ENCODE peak calls at places on chromosomes 7 and 10, in five cellular contexts. One of them, this sample, is unnamed.

GRCh38 chr10:104351919-104352318 is 1.7 kb upstream of the CFAP58 start:
- DNase-seq in fibroblast of lung: no peak
- DNase-seq in mucosa of descending colon: no peak
- DNase-seq in A549: no peak
- DNase-seq in adipocyte: no peak
- DNase-seq in this sample: no peak

GRCh38 chr7:55230014-55230413 is 135.1 kb upstream of the LANCL2 start:
- DNase-seq in A549: no peak
- DNase-seq in adipocyte: no peak
- DNase-seq in mucosa of descending colon: no peak
- DNase-seq in fibroblast of lung: no peak
- DNase-seq in this sample: no peak

GRCh38 chr7:16062269-16062668 is 359.1 kb downstream of the CRPPA start:
- DNase-seq in adipocyte: peak
- DNase-seq in mucosa of descending colon: no peak
- DNase-seq in A549: no peak
- DNase-seq in fibroblast of lung: peak
- DNase-seq in this sample: peak

GRCh38 chr10:3781458-3782098 is 3.4 kb downstream of the KLF6 start:
- DNase-seq in adipocyte: peak
- DNase-seq in A549: no peak
- DNase-seq in mucosa of descending colon: peak
- DNase-seq in fibroblast of lung: peak
- DNase-seq in this sample: peak

GRCh38 chr7:8190121-8190895 is 71.7 kb downstream of the ICA1 start:
- DNase-seq in A549: peak
- DNase-seq in mucosa of descending colon: peak
- DNase-seq in fibroblast of lung: peak
- DNase-seq in adipocyte: peak
- DNase-seq in this sample: peak

GRCh38 chr7:95840953-95841950 is 68.9 kb downstream of the DYNC1I1 start:
- DNase-seq in fibroblast of lung: no peak
- DNase-seq in A549: peak
- DNase-seq in adipocyte: no peak
- DNase-seq in mucosa of descending colon: no peak
- DNase-seq in this sample: no peak

GRCh38 chr10:98374176-98374969 is 40.6 kb downstream of the PYROXD2 start:
- DNase-seq in fibroblast of lung: peak
- DNase-seq in mucosa of descending colon: no peak
- DNase-seq in A549: no peak
- DNase-seq in adipocyte: peak
- DNase-seq in this sample: peak

GRCh38 chr10:71920540-71921318 is 43.5 kb upstream of the CHST3 start:
- DNase-seq in A549: peak
- DNase-seq in mucosa of descending colon: peak
- DNase-seq in fibroblast of lung: peak
- DNase-seq in adipocyte: peak
- DNase-seq in this sample: peak

GRCh38 chr7:101932053-101932452 is 114.6 kb downstream of the CUX1 start:
- DNase-seq in fibroblast of lung: no peak
- DNase-seq in A549: no peak
- DNase-seq in mucosa of descending colon: no peak
- DNase-seq in adipocyte: no peak
- DNase-seq in this sample: no peak

GRCh38 chr10:125734823-125735222 is 15.3 kb downstream of the EDRF1 start:
- DNase-seq in fibroblast of lung: no peak
- DNase-seq in adipocyte: peak
- DNase-seq in mucosa of descending colon: no peak
- DNase-seq in A549: no peak
- DNase-seq in this sample: no peak

GRCh38 chr10:98246911-98247820 is 20.8 kb downstream of the LOXL4 start:
- DNase-seq in fibroblast of lung: peak
- DNase-seq in mucosa of descending colon: no peak
- DNase-seq in A549: no peak
- DNase-seq in adipocyte: peak
- DNase-seq in this sample: no peak

GRCh38 chr10:71268247-71268691 is 50.8 kb upstream of the SLC29A3 start:
- DNase-seq in A549: peak
- DNase-seq in mucosa of descending colon: peak
- DNase-seq in adipocyte: peak
- DNase-seq in fibroblast of lung: peak
- DNase-seq in this sample: peak

GRCh38 chr7:38796636-38797501 is 112.1 kb downstream of the VPS41 start:
- DNase-seq in A549: peak
- DNase-seq in mucosa of descending colon: peak
- DNase-seq in adipocyte: peak
- DNase-seq in fibroblast of lung: peak
- DNase-seq in this sample: peak

GRCh38 chr10:29590598-29591415 is 44.0 kb downstream of the SVIL start:
- DNase-seq in adipocyte: peak
- DNase-seq in A549: peak
- DNase-seq in fibroblast of lung: peak
- DNase-seq in mucosa of descending colon: peak
- DNase-seq in this sample: peak

GRCh38 chr10:14396441-14397048 is 65.8 kb upstream of the FRMD4A start:
- DNase-seq in A549: no peak
- DNase-seq in mucosa of descending colon: no peak
- DNase-seq in adipocyte: no peak
- DNase-seq in fibroblast of lung: peak
- DNase-seq in this sample: peak

GRCh38 chr10:127907411-127908105 is 655 bp downstream of the PTPRE start:
- DNase-seq in A549: no peak
- DNase-seq in fibroblast of lung: peak
- DNase-seq in adipocyte: no peak
- DNase-seq in mucosa of descending colon: peak
- DNase-seq in this sample: no peak

GRCh38 chr10:48214701-48215100 is 59.8 kb downstream of the FRMPD2 start:
- DNase-seq in fibroblast of lung: no peak
- DNase-seq in A549: no peak
- DNase-seq in mucosa of descending colon: no peak
- DNase-seq in adipocyte: no peak
- DNase-seq in this sample: no peak

GRCh38 chr10:93461807-93462178 is 20.3 kb downstream of the MYOF start:
- DNase-seq in A549: peak
- DNase-seq in mucosa of descending colon: no peak
- DNase-seq in fibroblast of lung: peak
- DNase-seq in adipocyte: peak
- DNase-seq in this sample: no peak

GRCh38 chr7:28044825-28045224 is 135.8 kb downstream of the JAZF1 start:
- DNase-seq in mucosa of descending colon: no peak
- DNase-seq in A549: no peak
- DNase-seq in adipocyte: no peak
- DNase-seq in fibroblast of lung: no peak
- DNase-seq in this sample: no peak

GRCh38 chr7:92631830-92632487 is 41.8 kb upstream of the FAM133B start:
- DNase-seq in adipocyte: no peak
- DNase-seq in mucosa of descending colon: no peak
- DNase-seq in fibroblast of lung: no peak
- DNase-seq in A549: no peak
- DNase-seq in this sample: no peak

GRCh38 chr10:92691591-92692084 is 1.9 kb downstream of the HHEX start:
- DNase-seq in A549: no peak
- DNase-seq in fibroblast of lung: no peak
- DNase-seq in adipocyte: no peak
- DNase-seq in mucosa of descending colon: peak
- DNase-seq in this sample: no peak

GRCh38 chr7:78438433-78438832 is 639.9 kb downstream of the PHTF2 start:
- DNase-seq in A549: no peak
- DNase-seq in mucosa of descending colon: no peak
- DNase-seq in adipocyte: no peak
- DNase-seq in fibroblast of lung: no peak
- DNase-seq in this sample: no peak

GRCh38 chr7:22255342-22255741 is 101.6 kb downstream of the RAPGEF5 start:
- DNase-seq in mucosa of descending colon: no peak
- DNase-seq in fibroblast of lung: no peak
- DNase-seq in adipocyte: no peak
- DNase-seq in A549: no peak
- DNase-seq in this sample: no peak

GRCh38 chr7:131157530-131158243 is 170.0 kb upstream of the MKLN1 start:
- DNase-seq in mucosa of descending colon: no peak
- DNase-seq in fibroblast of lung: peak
- DNase-seq in adipocyte: peak
- DNase-seq in A549: peak
- DNase-seq in this sample: no peak

GRCh38 chr7:76343294-76343930 is 15.4 kb downstream of the YWHAG start:
- DNase-seq in adipocyte: no peak
- DNase-seq in mucosa of descending colon: no peak
- DNase-seq in fibroblast of lung: no peak
- DNase-seq in A549: no peak
- DNase-seq in this sample: peak

GRCh38 chr7:98107313-98107691 is 640 bp downstream of the LMTK2 start:
- DNase-seq in mucosa of descending colon: peak
- DNase-seq in adipocyte: peak
- DNase-seq in fibroblast of lung: no peak
- DNase-seq in A549: peak
- DNase-seq in this sample: no peak

GRCh38 chr7:2613926-2614613 is 17.7 kb upstream of the TTYH3 start:
- DNase-seq in mucosa of descending colon: no peak
- DNase-seq in fibroblast of lung: no peak
- DNase-seq in A549: no peak
- DNase-seq in adipocyte: peak
- DNase-seq in this sample: no peak

GRCh38 chr7:2612445-2613112 is 19.2 kb upstream of the TTYH3 start:
- DNase-seq in adipocyte: no peak
- DNase-seq in mucosa of descending colon: peak
- DNase-seq in A549: no peak
- DNase-seq in fibroblast of lung: no peak
- DNase-seq in this sample: no peak

GRCh38 chr7:2613113-2613925 is 18.5 kb upstream of the TTYH3 start:
- DNase-seq in fibroblast of lung: no peak
- DNase-seq in mucosa of descending colon: no peak
- DNase-seq in A549: no peak
- DNase-seq in adipocyte: no peak
- DNase-seq in this sample: no peak

GRCh38 chr7:2616387-2616966 is 15.3 kb upstream of the TTYH3 start:
- DNase-seq in fibroblast of lung: no peak
- DNase-seq in adipocyte: no peak
- DNase-seq in A549: no peak
- DNase-seq in mucosa of descending colon: no peak
- DNase-seq in this sample: no peak

GRCh38 chr7:2614646-2615330 is 17.0 kb upstream of the TTYH3 start:
- DNase-seq in mucosa of descending colon: no peak
- DNase-seq in A549: no peak
- DNase-seq in fibroblast of lung: no peak
- DNase-seq in adipocyte: peak
- DNase-seq in this sample: no peak
- H3K4me3 ChIP-seq in mucosa of descending colon: no peak
- H3K4me3 ChIP-seq in A549: no peak
- H3K4me3 ChIP-seq in fibroblast of lung: no peak
- H3K4me3 ChIP-seq in adipocyte: peak
- H3K4me3 ChIP-seq in this sample: no peak

GRCh38 chr7:64890761-64891666 is 12.1 kb upstream of the ZNF273 start:
- DNase-seq in A549: no peak
- DNase-seq in mucosa of descending colon: no peak
- DNase-seq in fibroblast of lung: peak
- DNase-seq in adipocyte: no peak
- DNase-seq in this sample: no peak

GRCh38 chr7:64888901-64889685 is 14.0 kb upstream of the ZNF273 start:
- DNase-seq in fibroblast of lung: no peak
- DNase-seq in mucosa of descending colon: peak
- DNase-seq in A549: no peak
- DNase-seq in adipocyte: peak
- DNase-seq in this sample: no peak

GRCh38 chr7:64888561-64888900 is 14.5 kb upstream of the ZNF273 start:
- DNase-seq in A549: no peak
- DNase-seq in fibroblast of lung: no peak
- DNase-seq in mucosa of descending colon: no peak
- DNase-seq in adipocyte: no peak
- DNase-seq in this sample: no peak

GRCh38 chr7:64887756-64888508 is 15.1 kb upstream of the ZNF273 start:
- DNase-seq in adipocyte: no peak
- DNase-seq in A549: no peak
- DNase-seq in fibroblast of lung: no peak
- DNase-seq in mucosa of descending colon: peak
- DNase-seq in this sample: no peak

DNA sequence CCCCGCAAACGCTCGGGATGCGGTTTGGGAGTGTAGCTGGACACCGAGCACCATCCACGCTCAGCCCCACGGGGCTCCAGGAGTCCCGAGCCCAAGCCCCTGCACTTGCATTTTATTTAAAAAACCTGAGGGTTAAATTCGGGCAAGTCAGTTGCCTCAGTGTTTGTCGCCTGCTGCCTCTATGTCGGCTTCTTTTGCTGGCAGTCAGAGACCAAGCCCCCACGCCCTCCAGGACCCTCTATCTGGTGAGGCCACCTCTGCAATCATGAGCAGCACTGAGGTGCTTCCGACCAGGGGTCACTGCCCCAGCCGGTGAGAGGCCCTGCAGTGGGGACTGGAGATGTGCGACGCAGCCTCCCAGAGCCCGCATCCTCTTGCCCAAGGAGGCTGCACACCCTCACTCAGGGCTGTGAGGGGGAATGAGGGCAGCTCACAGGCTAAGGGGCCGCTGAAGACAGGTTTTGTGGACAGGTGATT is 13.3 kb upstream of the ZNF273 start:
- DNase-seq in A549: no peak
- DNase-seq in adipocyte: no peak
- DNase-seq in mucosa of descending colon: no peak
- DNase-seq in fibroblast of lung: no peak
- DNase-seq in this sample: no peak
- H3K4me3 ChIP-seq in A549: no peak
- H3K4me3 ChIP-seq in adipocyte: no peak
- H3K4me3 ChIP-seq in mucosa of descending colon: no peak
- H3K4me3 ChIP-seq in fibroblast of lung: no peak
- H3K4me3 ChIP-seq in this sample: no peak

DNA sequence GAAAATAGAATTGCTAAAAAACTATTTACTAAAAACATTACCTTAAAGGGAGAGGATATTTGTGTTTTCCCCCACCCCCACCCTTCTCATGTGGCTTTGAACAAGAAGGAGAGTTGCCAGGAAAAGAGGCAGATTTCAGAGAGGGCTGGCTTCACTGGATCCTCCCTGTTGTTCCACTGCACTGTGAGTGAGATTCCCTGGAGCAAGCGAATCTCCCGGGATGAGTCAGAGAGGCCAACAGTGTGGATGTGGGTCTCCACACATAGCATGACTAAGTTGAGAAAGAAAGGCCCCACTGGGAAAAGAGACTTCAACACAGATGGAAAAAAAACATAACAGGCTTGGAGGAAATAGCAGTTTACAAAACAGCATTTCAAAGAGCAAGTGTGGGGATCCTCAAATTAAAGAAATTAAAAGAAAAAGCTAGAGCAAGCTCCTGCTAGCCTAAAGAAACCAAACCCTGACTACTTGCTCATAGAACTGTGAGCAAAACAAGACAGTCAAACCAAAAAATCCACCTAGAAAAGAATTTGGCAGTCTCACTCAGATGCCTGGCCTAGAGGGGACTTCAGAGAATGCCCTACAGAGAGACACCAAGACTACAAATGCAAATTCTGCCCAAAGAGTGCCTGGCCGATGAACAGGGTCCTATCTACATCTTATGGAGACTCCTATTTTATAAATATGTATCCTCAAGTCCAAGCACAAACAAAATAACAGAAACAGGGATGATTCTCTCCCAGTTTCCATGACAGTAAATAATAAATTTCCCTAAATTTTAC is 3.4 kb downstream of the CAV1 start:
- DNase-seq in mucosa of descending colon: peak
- DNase-seq in adipocyte: peak
- DNase-seq in A549: peak
- DNase-seq in fibroblast of lung: peak
- DNase-seq in this sample: peak
- H3K4me3 ChIP-seq in mucosa of descending colon: no peak
- H3K4me3 ChIP-seq in adipocyte: peak
- H3K4me3 ChIP-seq in A549: peak
- H3K4me3 ChIP-seq in fibroblast of lung: peak
- H3K4me3 ChIP-seq in this sample: peak

GRCh38 chr10:60731134-60731883 is 47.0 kb upstream of the CDK1 start:
- DNase-seq in A549: no peak
- DNase-seq in fibroblast of lung: no peak
- DNase-seq in mucosa of descending colon: peak
- DNase-seq in adipocyte: no peak
- DNase-seq in this sample: no peak
- H3K4me3 ChIP-seq in A549: no peak
- H3K4me3 ChIP-seq in fibroblast of lung: no peak
- H3K4me3 ChIP-seq in mucosa of descending colon: no peak
- H3K4me3 ChIP-seq in adipocyte: no peak
- H3K4me3 ChIP-seq in this sample: no peak

This sample was measured in brain microvascular endothelial cell.